ENCODE peak calls at places on chromosome 13, in six cellular contexts. J, X, P, N, C and W are unnamed samples.

GRCh38 chr13:26950546-26950945 is 190.0 kb upstream of the GPR12 start:
- DNase-seq in N (no peak), X (no peak), J (no peak), C (no peak), P (no peak), W (no peak)

GRCh38 chr13:20494656-20495055 is 31.0 kb downstream of the CRYL1 start:
- DNase-seq in J (no peak), N (no peak), P (no peak), X (no peak), C (no peak), W (no peak)

GRCh38 chr13:79190932-79191331 is 215.1 kb downstream of the RBM26 start:
- DNase-seq in N (no peak), X (no peak), P (no peak), C (no peak), J (no peak), W (no peak)

GRCh38 chr13:32098275-32098674 is 66.7 kb downstream of the FRY start:
- DNase-seq in J (no peak), X (no peak), C (no peak), N (no peak), P (no peak), W (no peak)

GRCh38 chr13:104869501-104869900 is 1666.0 kb downstream of the EFNB2 start:
- DNase-seq in C (no peak), J (no peak), P (no peak), X (peak), N (no peak), W (no peak)

GRCh38 chr13:41699759-41700158 is 242.4 kb downstream of the RGCC start:
- DNase-seq in X (no peak), C (no peak), N (no peak), P (no peak), J (no peak), W (no peak)

GRCh38 chr13:28636677-28637317 is 22.1 kb upstream of the POMP start:
- DNase-seq in N (peak), P (peak), J (no peak), C (peak), X (no peak), W (no peak)

GRCh38 chr13:50511877-50512332 is 331.6 kb downstream of the DLEU7 start:
- DNase-seq in X (no peak), C (no peak), J (no peak), N (no peak), P (no peak), W (no peak)